ENCODE peak calls at places on chromosomes 4 and X, in nine cellular contexts. One of them, this sample, is unnamed.

GRCh38 chr4:10003666-10004065 is 17.6 kb downstream of the SLC2A9 start:
- DNase-seq in HL-60: no peak
- DNase-seq in MM.1S: no peak
- DNase-seq in ovary: no peak
- DNase-seq in CD4-positive, alpha-beta T cell: no peak
- DNase-seq in upper lobe of left lung: no peak
- DNase-seq in CD8-positive, alpha-beta T cell: no peak
- DNase-seq in thyroid gland: no peak
- DNase-seq in pancreas: no peak
- DNase-seq in this sample: no peak

GRCh38 chr4:91958651-91959050 is 345.1 kb upstream of the GRID2 start:
- DNase-seq in HL-60: no peak
- DNase-seq in MM.1S: no peak
- DNase-seq in ovary: no peak
- DNase-seq in CD4-positive, alpha-beta T cell: no peak
- DNase-seq in upper lobe of left lung: no peak
- DNase-seq in CD8-positive, alpha-beta T cell: no peak
- DNase-seq in thyroid gland: no peak
- DNase-seq in pancreas: no peak
- DNase-seq in this sample: no peak

GRCh38 chr4:82044141-82044993 is 329.4 kb downstream of the HNRNPD start:
- DNase-seq in HL-60: peak
- DNase-seq in MM.1S: no peak
- DNase-seq in ovary: peak
- DNase-seq in CD4-positive, alpha-beta T cell: no peak
- DNase-seq in upper lobe of left lung: peak
- DNase-seq in CD8-positive, alpha-beta T cell: no peak
- DNase-seq in thyroid gland: peak
- DNase-seq in pancreas: peak
- DNase-seq in this sample: peak

GRCh38 chrX:112642349-112642748 is 37.4 kb downstream of the LHFPL1 start:
- DNase-seq in HL-60: peak
- DNase-seq in MM.1S: peak
- DNase-seq in ovary: peak
- DNase-seq in CD4-positive, alpha-beta T cell: peak
- DNase-seq in upper lobe of left lung: no peak
- DNase-seq in CD8-positive, alpha-beta T cell: peak
- DNase-seq in thyroid gland: peak
- DNase-seq in pancreas: no peak
- DNase-seq in this sample: peak

GRCh38 chrX:3143043-3143799 is 102.0 kb downstream of the ARSF start:
- DNase-seq in HL-60: peak
- DNase-seq in MM.1S: peak
- DNase-seq in ovary: no peak
- DNase-seq in CD4-positive, alpha-beta T cell: no peak
- DNase-seq in upper lobe of left lung: no peak
- DNase-seq in CD8-positive, alpha-beta T cell: no peak
- DNase-seq in thyroid gland: no peak
- DNase-seq in pancreas: no peak
- DNase-seq in this sample: no peak

GRCh38 chr4:12555011-12555410 is 929.1 kb downstream of the RAB28 start:
- DNase-seq in HL-60: no peak
- DNase-seq in MM.1S: no peak
- DNase-seq in ovary: no peak
- DNase-seq in CD4-positive, alpha-beta T cell: no peak
- DNase-seq in upper lobe of left lung: no peak
- DNase-seq in CD8-positive, alpha-beta T cell: no peak
- DNase-seq in thyroid gland: no peak
- DNase-seq in pancreas: no peak
- DNase-seq in this sample: no peak

GRCh38 chrX:69556094-69557011 is 52.2 kb downstream of the NALF2 start:
- DNase-seq in HL-60: no peak
- DNase-seq in MM.1S: no peak
- DNase-seq in ovary: peak
- DNase-seq in CD4-positive, alpha-beta T cell: no peak
- DNase-seq in upper lobe of left lung: no peak
- DNase-seq in CD8-positive, alpha-beta T cell: no peak
- DNase-seq in thyroid gland: peak
- DNase-seq in pancreas: no peak
- DNase-seq in this sample: peak

GRCh38 chr4:107631568-107631967 is 88.5 kb downstream of the PAPSS1 start:
- DNase-seq in HL-60: no peak
- DNase-seq in MM.1S: no peak
- DNase-seq in ovary: no peak
- DNase-seq in CD4-positive, alpha-beta T cell: no peak
- DNase-seq in upper lobe of left lung: no peak
- DNase-seq in CD8-positive, alpha-beta T cell: no peak
- DNase-seq in thyroid gland: no peak
- DNase-seq in pancreas: no peak
- DNase-seq in this sample: no peak

GRCh38 chr4:10296730-10297129 is 160.5 kb downstream of the ZNF518B start:
- DNase-seq in HL-60: no peak
- DNase-seq in MM.1S: no peak
- DNase-seq in ovary: no peak
- DNase-seq in CD4-positive, alpha-beta T cell: no peak
- DNase-seq in upper lobe of left lung: no peak
- DNase-seq in CD8-positive, alpha-beta T cell: no peak
- DNase-seq in thyroid gland: peak
- DNase-seq in pancreas: no peak
- DNase-seq in this sample: no peak

GRCh38 chr4:41537267-41537890 is 578 bp upstream of the LIMCH1 start:
- DNase-seq in HL-60: no peak
- DNase-seq in MM.1S: no peak
- DNase-seq in ovary: no peak
- DNase-seq in CD4-positive, alpha-beta T cell: no peak
- DNase-seq in upper lobe of left lung: no peak
- DNase-seq in CD8-positive, alpha-beta T cell: no peak
- DNase-seq in thyroid gland: no peak
- DNase-seq in pancreas: no peak
- DNase-seq in this sample: no peak

DNA sequence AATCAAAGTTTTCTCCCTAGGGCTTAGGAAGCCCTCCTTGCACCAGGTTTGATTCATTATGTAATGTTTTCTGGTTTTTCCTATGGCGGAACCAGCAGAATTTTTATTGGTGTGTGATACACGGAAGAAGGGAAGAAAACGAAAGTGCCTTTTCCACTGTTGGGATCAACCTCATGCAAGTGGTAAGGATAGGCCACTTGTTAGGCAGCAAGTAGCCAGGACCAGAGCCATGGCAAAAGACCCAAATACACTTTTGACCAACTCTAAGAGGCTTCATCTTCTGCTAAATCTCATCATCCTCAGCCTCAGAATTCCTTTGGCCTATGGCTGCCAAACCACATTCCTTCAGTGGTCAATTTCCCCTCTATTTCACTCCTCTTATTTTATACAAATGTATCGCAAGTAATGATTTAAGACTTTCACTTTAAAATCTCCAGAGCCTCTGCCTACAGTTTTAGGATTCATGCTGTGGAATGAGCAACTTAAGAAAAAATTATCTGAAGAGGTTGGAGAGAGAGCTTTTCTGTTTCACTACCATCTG is 21.2 kb downstream of the PPAT start:
- DNase-seq in HL-60: no peak
- DNase-seq in MM.1S: no peak
- DNase-seq in ovary: no peak
- DNase-seq in CD4-positive, alpha-beta T cell: no peak
- DNase-seq in upper lobe of left lung: no peak
- DNase-seq in CD8-positive, alpha-beta T cell: no peak
- DNase-seq in thyroid gland: no peak
- DNase-seq in pancreas: no peak
- DNase-seq in this sample: no peak
- TF ChIP-seq CTCF in HL-60: no peak
- TF ChIP-seq CTCF in MM.1S: no peak
- TF ChIP-seq CTCF in ovary: no peak
- TF ChIP-seq CTCF in CD4-positive, alpha-beta T cell: no peak
- TF ChIP-seq CTCF in upper lobe of left lung: no peak
- TF ChIP-seq CTCF in CD8-positive, alpha-beta T cell: no peak
- TF ChIP-seq CTCF in thyroid gland: no peak
- TF ChIP-seq CTCF in pancreas: no peak
- TF ChIP-seq CTCF in this sample: no peak

GRCh38 chrX:56233682-56234081 is 1.5 kb downstream of the KLF8 start:
- DNase-seq in HL-60: no peak
- DNase-seq in MM.1S: no peak
- DNase-seq in ovary: peak
- DNase-seq in CD4-positive, alpha-beta T cell: no peak
- DNase-seq in upper lobe of left lung: peak
- DNase-seq in CD8-positive, alpha-beta T cell: no peak
- DNase-seq in thyroid gland: peak
- DNase-seq in pancreas: no peak
- DNase-seq in this sample: peak
- H3K27ac ChIP-seq in HL-60: no peak
- H3K27ac ChIP-seq in MM.1S: no peak
- H3K27ac ChIP-seq in ovary: peak
- H3K27ac ChIP-seq in CD4-positive, alpha-beta T cell: no peak
- H3K27ac ChIP-seq in upper lobe of left lung: peak
- H3K27ac ChIP-seq in CD8-positive, alpha-beta T cell: no peak
- H3K27ac ChIP-seq in thyroid gland: peak
- H3K27ac ChIP-seq in pancreas: no peak
- H3K27ac ChIP-seq in this sample: peak

DNA sequence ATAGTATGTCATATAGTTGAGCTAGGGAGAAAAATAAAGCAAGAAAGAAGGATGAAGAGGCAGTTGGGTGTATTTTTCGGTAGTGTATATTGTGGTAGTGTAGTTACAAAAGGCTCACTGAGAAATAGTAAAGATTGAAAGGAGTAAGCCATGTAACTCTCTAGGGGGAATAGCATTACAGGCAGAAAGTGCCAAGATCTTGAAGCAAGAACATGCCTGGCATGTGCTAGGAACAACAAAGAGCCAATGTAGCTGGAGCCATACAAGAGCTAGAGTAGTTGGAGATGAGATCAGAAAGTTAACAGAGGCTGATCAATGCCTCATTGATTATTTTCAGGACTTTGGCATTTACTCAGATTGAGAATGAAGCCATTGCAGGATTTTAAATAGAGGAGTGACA is 3.0 kb downstream of the ABCE1 start:
- DNase-seq in HL-60: no peak
- DNase-seq in MM.1S: no peak
- DNase-seq in ovary: no peak
- DNase-seq in CD4-positive, alpha-beta T cell: no peak
- DNase-seq in upper lobe of left lung: no peak
- DNase-seq in CD8-positive, alpha-beta T cell: no peak
- DNase-seq in thyroid gland: no peak
- DNase-seq in pancreas: no peak
- DNase-seq in this sample: no peak
- TF ChIP-seq CTCF in HL-60: no peak
- TF ChIP-seq CTCF in MM.1S: no peak
- TF ChIP-seq CTCF in ovary: no peak
- TF ChIP-seq CTCF in CD4-positive, alpha-beta T cell: no peak
- TF ChIP-seq CTCF in upper lobe of left lung: no peak
- TF ChIP-seq CTCF in CD8-positive, alpha-beta T cell: no peak
- TF ChIP-seq CTCF in thyroid gland: no peak
- TF ChIP-seq CTCF in pancreas: no peak
- TF ChIP-seq CTCF in this sample: no peak

DNA sequence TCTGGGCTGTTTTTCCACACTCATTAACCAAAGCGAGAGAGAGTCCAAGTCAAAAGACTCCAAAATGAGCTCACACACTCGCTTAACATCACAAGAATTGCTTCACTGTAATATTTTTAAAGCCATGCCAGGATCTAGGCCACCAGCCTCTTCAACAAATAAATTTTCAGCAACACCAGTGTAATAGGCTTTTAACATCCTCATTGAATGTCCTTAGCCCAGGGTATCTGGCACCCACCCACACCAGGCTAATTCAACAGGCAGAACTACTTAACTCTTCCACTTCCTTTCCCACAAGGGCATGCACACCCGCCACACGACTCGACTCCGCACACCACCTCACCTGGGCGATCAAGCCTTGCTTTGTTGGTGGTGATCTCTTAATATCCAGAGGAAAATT is 34.2 kb downstream of the FAT1 start:
- DNase-seq in HL-60: no peak
- DNase-seq in MM.1S: no peak
- DNase-seq in ovary: no peak
- DNase-seq in CD4-positive, alpha-beta T cell: no peak
- DNase-seq in upper lobe of left lung: no peak
- DNase-seq in CD8-positive, alpha-beta T cell: no peak
- DNase-seq in thyroid gland: peak
- DNase-seq in pancreas: no peak
- DNase-seq in this sample: no peak
- H3K27ac ChIP-seq in HL-60: no peak
- H3K27ac ChIP-seq in MM.1S: no peak
- H3K27ac ChIP-seq in ovary: no peak
- H3K27ac ChIP-seq in CD4-positive, alpha-beta T cell: no peak
- H3K27ac ChIP-seq in upper lobe of left lung: no peak
- H3K27ac ChIP-seq in CD8-positive, alpha-beta T cell: no peak
- H3K27ac ChIP-seq in thyroid gland: peak
- H3K27ac ChIP-seq in pancreas: no peak
- H3K27ac ChIP-seq in this sample: no peak

GRCh38 chr4:23962462-23962861 is 72.6 kb upstream of the PPARGC1A start:
- DNase-seq in HL-60: no peak
- DNase-seq in MM.1S: no peak
- DNase-seq in ovary: no peak
- DNase-seq in CD4-positive, alpha-beta T cell: no peak
- DNase-seq in upper lobe of left lung: no peak
- DNase-seq in CD8-positive, alpha-beta T cell: no peak
- DNase-seq in thyroid gland: no peak
- DNase-seq in pancreas: no peak
- DNase-seq in this sample: no peak
- TF ChIP-seq CTCF in HL-60: no peak
- TF ChIP-seq CTCF in MM.1S: no peak
- TF ChIP-seq CTCF in ovary: no peak
- TF ChIP-seq CTCF in CD4-positive, alpha-beta T cell: no peak
- TF ChIP-seq CTCF in upper lobe of left lung: no peak
- TF ChIP-seq CTCF in CD8-positive, alpha-beta T cell: no peak
- TF ChIP-seq CTCF in thyroid gland: no peak
- TF ChIP-seq CTCF in pancreas: no peak
- TF ChIP-seq CTCF in this sample: no peak